ENCODE peak calls at places on chromosomes 12 and 14, in seven cellular contexts. F, T, K, W, V, J and H are unnamed samples.

GRCh38 chr12:40819427-40820108 is 127.3 kb downstream of the CNTN1 start:
- DNase-seq in W (peak; percentile 17), J (no peak), F (peak; percentile 82), K (no peak), V (no peak), T (no peak), H (peak; percentile 98)

GRCh38 chr12:113237748-113238147 is 16.5 kb downstream of the TPCN1 start:
- DNase-seq in W (no peak), K (no peak), F (no peak), T (no peak), V (no peak), J (no peak), H (no peak)

GRCh38 chr14:96852823-96853422 is 55.7 kb downstream of the VRK1 start:
- DNase-seq in T (no peak), F (peak; percentile 9), W (no peak), V (peak; percentile 78), J (peak; percentile 75), K (peak; percentile 12), H (peak; percentile 9)

GRCh38 chr14:104536942-104537612 is 42.5 kb upstream of the C14orf180 start:
- DNase-seq in V (peak; percentile 5), W (no peak), J (no peak), K (no peak), T (no peak), F (peak; percentile 11), H (no peak)

GRCh38 chr12:109951751-109952150 is 44.4 kb downstream of the GIT2 start:
- DNase-seq in F (peak; percentile 34), J (peak; percentile 59), V (peak; percentile 59), T (no peak), W (no peak), K (no peak), H (no peak)

GRCh38 chr12:101490286-101490920 is 15.3 kb downstream of the SPIC start:
- DNase-seq in J (no peak), K (peak; percentile 34), V (no peak), F (no peak), W (peak; percentile 6), T (no peak), H (peak; percentile 50)

GRCh38 chr12:89064151-89064550 is 288.1 kb downstream of the DUSP6 start:
- DNase-seq in J (no peak), F (no peak), W (no peak), T (no peak), K (no peak), V (no peak), H (no peak)

GRCh38 chr12:460301-461230 is 827 bp downstream of the B4GALNT3 start:
- DNase-seq in J (peak; percentile 30), V (no peak), T (no peak), K (peak; percentile 50), F (no peak), W (peak; percentile 14), H (peak; percentile 18)

GRCh38 chr12:111389635-111390034 is 16.1 kb upstream of the SH2B3 start:
- DNase-seq in W (no peak), T (no peak), J (no peak), V (no peak), K (no peak), F (no peak), H (no peak)
- TF ChIP-seq CTCF in W (no peak), T (no peak), J (no peak), V (no peak), K (no peak), F (no peak), H (no peak)

DNA sequence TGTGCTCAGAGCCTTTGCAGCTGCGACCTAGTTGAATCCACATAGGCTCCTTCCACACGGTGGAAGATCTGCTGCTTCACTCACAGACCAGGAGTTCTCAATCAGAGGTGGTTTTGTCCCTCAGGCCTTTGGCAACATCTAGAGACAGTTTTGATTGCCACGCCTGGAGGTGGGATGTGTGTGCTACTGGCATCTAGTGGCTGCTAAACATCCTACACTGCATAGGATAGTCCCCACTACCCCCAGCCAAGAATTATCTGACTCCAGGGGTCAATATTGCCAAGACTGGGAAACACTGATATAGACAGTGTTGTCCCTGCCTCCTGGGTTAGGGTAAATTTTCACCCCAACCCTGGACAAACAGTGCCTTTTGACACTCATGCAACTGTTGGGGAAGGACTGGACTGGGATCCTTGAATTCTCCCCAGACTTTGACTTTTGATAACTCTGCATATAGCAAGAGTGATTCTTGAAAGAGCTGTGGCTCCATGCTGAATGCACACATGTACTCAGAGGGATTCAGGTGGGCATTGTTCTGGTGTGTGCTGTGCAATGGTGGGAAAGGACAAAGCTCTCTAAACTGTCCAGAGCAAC is 39.8 kb downstream of the BAZ2A start:
- DNase-seq in K (peak; percentile 51), F (no peak), T (no peak), J (peak; percentile 43), W (no peak), V (no peak), H (peak; percentile 54)
- TF ChIP-seq CTCF in K (peak; percentile 57), F (peak; percentile 42), T (no peak), J (peak; percentile 34), W (peak; percentile 53), V (peak; percentile 36), H (peak; percentile 80)

DNA sequence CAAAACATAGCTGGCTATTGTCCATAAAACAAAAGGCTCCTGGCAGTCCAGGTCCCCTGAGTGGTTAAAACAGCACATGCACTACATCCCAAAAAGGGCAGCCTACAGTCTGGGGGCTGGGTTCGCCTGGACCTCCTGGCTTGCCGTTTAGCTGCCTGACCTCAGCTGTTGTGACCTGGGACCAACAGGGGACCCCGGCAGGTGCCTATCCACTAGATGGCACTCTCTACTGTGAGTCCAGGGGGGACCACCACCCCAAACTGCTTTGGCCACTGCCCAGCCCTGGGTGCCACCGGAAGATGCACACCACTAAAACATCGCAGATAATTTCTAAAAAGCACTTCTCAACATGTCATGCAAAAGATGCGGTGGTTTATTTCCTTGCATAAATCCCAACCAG is 2.9 kb upstream of the RTL1 start:
- DNase-seq in F (no peak), W (no peak), T (no peak), V (no peak), J (no peak), K (peak; percentile 20), H (no peak)
- TF ChIP-seq CTCF in F (peak; percentile 32), W (peak; percentile 46), T (no peak), V (no peak), J (no peak), K (no peak), H (peak; percentile 58)

GRCh38 chr12:24600996-24601395 is 347.9 kb downstream of the BCAT1 start:
- DNase-seq in F (peak; percentile 31), W (no peak), J (peak; percentile 67), T (no peak), K (no peak), V (peak; percentile 76), H (no peak)

GRCh38 chr12:24599737-24600136 is 349.2 kb downstream of the BCAT1 start:
- DNase-seq in F (no peak), J (no peak), K (no peak), T (no peak), W (no peak), V (no peak), H (no peak)

GRCh38 chr12:24595652-24596235 is 353.2 kb downstream of the BCAT1 start:
- DNase-seq in T (no peak), F (peak; percentile 5), W (no peak), J (peak; percentile 16), V (peak; percentile 11), K (no peak), H (no peak)

GRCh38 chr12:24600559-24600958 is 348.3 kb downstream of the BCAT1 start:
- DNase-seq in W (no peak), K (no peak), F (no peak), T (no peak), J (no peak), V (no peak), H (no peak)

GRCh38 chr12:24596768-24597388 is 352.0 kb downstream of the BCAT1 start:
- DNase-seq in W (no peak), K (peak; percentile 20), F (peak; percentile 19), T (no peak), J (peak; percentile 34), V (peak; percentile 65), H (no peak)
- TF ChIP-seq CTCF in W (peak; percentile 93), K (peak; percentile 44), F (peak; percentile 73), T (peak; percentile 64), J (peak; percentile 65), V (peak; percentile 79), H (peak; percentile 29)

GRCh38 chr14:100278702-100279101 is 27.5 kb downstream of the SLC25A29 start:
- DNase-seq in V (peak; percentile 60), W (no peak), T (no peak), J (peak; percentile 63), F (no peak), K (peak; percentile 39), H (no peak)

GRCh38 chr14:100279563-100279962 is 26.7 kb downstream of the SLC25A29 start:
- DNase-seq in T (no peak), V (no peak), F (no peak), K (no peak), J (no peak), W (no peak), H (no peak)

GRCh38 chr14:100282083-100282350 is 24.2 kb downstream of the SLC25A29 start:
- DNase-seq in T (no peak), K (no peak), J (no peak), V (no peak), F (no peak), W (no peak), H (no peak)

GRCh38 chr14:100281286-100282082 is 24.8 kb downstream of the SLC25A29 start:
- DNase-seq in T (no peak), K (no peak), F (no peak), V (no peak), J (no peak), W (no peak), H (no peak)

GRCh38 chr14:100279133-100279532 is 27.1 kb downstream of the SLC25A29 start:
- DNase-seq in J (no peak), F (no peak), K (no peak), V (no peak), W (no peak), T (no peak), H (no peak)
- TF ChIP-seq CTCF in J (no peak), F (no peak), K (no peak), V (no peak), W (no peak), T (no peak), H (no peak)